ENCODE peak calls at places on chromosomes 7 and 10, in nine cellular contexts. One of them, this sample, is unnamed.

GRCh38 chr10:13787015-13787421 is 200.3 kb downstream of the PRPF18 start:
- DNase-seq in endothelial cell of umbilical vein: peak
- DNase-seq in breast epithelium: no peak
- DNase-seq in GM23338: no peak
- DNase-seq in HL-60: no peak
- DNase-seq in upper lobe of left lung: no peak
- DNase-seq in spleen: peak
- DNase-seq in sigmoid colon: no peak
- DNase-seq in Panc1: no peak
- DNase-seq in this sample: no peak

GRCh38 chr10:107616463-107617131 is 452.1 kb upstream of the SORCS1 start:
- DNase-seq in Panc1: no peak
- DNase-seq in breast epithelium: no peak
- DNase-seq in spleen: no peak
- DNase-seq in sigmoid colon: no peak
- DNase-seq in endothelial cell of umbilical vein: no peak
- DNase-seq in upper lobe of left lung: no peak
- DNase-seq in GM23338: no peak
- DNase-seq in HL-60: peak
- DNase-seq in this sample: no peak

GRCh38 chr10:14654821-14655382 is 119.8 kb downstream of the FAM107B start:
- DNase-seq in Panc1: no peak
- DNase-seq in spleen: no peak
- DNase-seq in HL-60: no peak
- DNase-seq in upper lobe of left lung: no peak
- DNase-seq in sigmoid colon: no peak
- DNase-seq in endothelial cell of umbilical vein: no peak
- DNase-seq in GM23338: no peak
- DNase-seq in breast epithelium: no peak
- DNase-seq in this sample: no peak

GRCh38 chr7:127731431-127732080 is 79.6 kb downstream of the SND1 start:
- DNase-seq in HL-60: no peak
- DNase-seq in spleen: no peak
- DNase-seq in Panc1: no peak
- DNase-seq in breast epithelium: no peak
- DNase-seq in endothelial cell of umbilical vein: no peak
- DNase-seq in sigmoid colon: no peak
- DNase-seq in GM23338: no peak
- DNase-seq in upper lobe of left lung: no peak
- DNase-seq in this sample: no peak

GRCh38 chr7:133858311-133858710 is 268.8 kb upstream of the LRGUK start:
- DNase-seq in Panc1: no peak
- DNase-seq in endothelial cell of umbilical vein: no peak
- DNase-seq in upper lobe of left lung: no peak
- DNase-seq in breast epithelium: no peak
- DNase-seq in GM23338: no peak
- DNase-seq in spleen: no peak
- DNase-seq in sigmoid colon: no peak
- DNase-seq in HL-60: no peak
- DNase-seq in this sample: no peak

GRCh38 chr10:55203319-55203718 is 402.3 kb upstream of the PCDH15 start:
- DNase-seq in Panc1: no peak
- DNase-seq in sigmoid colon: no peak
- DNase-seq in GM23338: no peak
- DNase-seq in upper lobe of left lung: no peak
- DNase-seq in spleen: no peak
- DNase-seq in breast epithelium: no peak
- DNase-seq in HL-60: no peak
- DNase-seq in endothelial cell of umbilical vein: no peak
- DNase-seq in this sample: no peak

GRCh38 chr7:157502701-157503111 is 165.9 kb downstream of the DNAJB6 start:
- DNase-seq in upper lobe of left lung: peak
- DNase-seq in GM23338: no peak
- DNase-seq in HL-60: peak
- DNase-seq in spleen: peak
- DNase-seq in Panc1: no peak
- DNase-seq in sigmoid colon: peak
- DNase-seq in breast epithelium: no peak
- DNase-seq in endothelial cell of umbilical vein: peak
- DNase-seq in this sample: peak

GRCh38 chr10:103736763-103737162 is 118.6 kb downstream of the SH3PXD2A start:
- DNase-seq in Panc1: no peak
- DNase-seq in HL-60: no peak
- DNase-seq in endothelial cell of umbilical vein: peak
- DNase-seq in spleen: no peak
- DNase-seq in sigmoid colon: no peak
- DNase-seq in breast epithelium: no peak
- DNase-seq in GM23338: peak
- DNase-seq in upper lobe of left lung: no peak
- DNase-seq in this sample: no peak

GRCh38 chr7:141562543-141562942 is 11.3 kb downstream of the AGK start:
- DNase-seq in Panc1: no peak
- DNase-seq in sigmoid colon: no peak
- DNase-seq in spleen: no peak
- DNase-seq in endothelial cell of umbilical vein: no peak
- DNase-seq in GM23338: no peak
- DNase-seq in breast epithelium: no peak
- DNase-seq in upper lobe of left lung: no peak
- DNase-seq in HL-60: no peak
- DNase-seq in this sample: no peak

GRCh38 chr10:86191166-86191565 is 175.4 kb downstream of the GRID1 start:
- DNase-seq in breast epithelium: no peak
- DNase-seq in endothelial cell of umbilical vein: no peak
- DNase-seq in upper lobe of left lung: no peak
- DNase-seq in HL-60: no peak
- DNase-seq in Panc1: no peak
- DNase-seq in sigmoid colon: no peak
- DNase-seq in GM23338: no peak
- DNase-seq in spleen: peak
- DNase-seq in this sample: no peak

GRCh38 chr10:22764639-22765038 is 50.3 kb upstream of the PIP4K2A start:
- DNase-seq in sigmoid colon: no peak
- DNase-seq in spleen: no peak
- DNase-seq in upper lobe of left lung: no peak
- DNase-seq in HL-60: no peak
- DNase-seq in endothelial cell of umbilical vein: no peak
- DNase-seq in GM23338: no peak
- DNase-seq in breast epithelium: no peak
- DNase-seq in Panc1: no peak
- DNase-seq in this sample: no peak

GRCh38 chr10:100747826-100748231 is 2.4 kb downstream of the PAX2 start:
- DNase-seq in HL-60: no peak
- DNase-seq in spleen: no peak
- DNase-seq in GM23338: peak
- DNase-seq in breast epithelium: no peak
- DNase-seq in endothelial cell of umbilical vein: no peak
- DNase-seq in Panc1: no peak
- DNase-seq in sigmoid colon: no peak
- DNase-seq in upper lobe of left lung: no peak
- DNase-seq in this sample: no peak

GRCh38 chr10:75211007-75211735 is 575 bp downstream of the VDAC2 start:
- DNase-seq in GM23338: peak
- DNase-seq in sigmoid colon: peak
- DNase-seq in upper lobe of left lung: peak
- DNase-seq in breast epithelium: no peak
- DNase-seq in spleen: no peak
- DNase-seq in Panc1: no peak
- DNase-seq in endothelial cell of umbilical vein: peak
- DNase-seq in HL-60: no peak
- DNase-seq in this sample: peak

GRCh38 chr7:3879337-3880054 is 578.4 kb downstream of the SDK1 start:
- DNase-seq in spleen: no peak
- DNase-seq in Panc1: no peak
- DNase-seq in GM23338: no peak
- DNase-seq in breast epithelium: no peak
- DNase-seq in sigmoid colon: no peak
- DNase-seq in endothelial cell of umbilical vein: no peak
- DNase-seq in upper lobe of left lung: no peak
- DNase-seq in HL-60: no peak
- DNase-seq in this sample: no peak

GRCh38 chr7:34875481-34875880 is 161.8 kb downstream of the DPY19L1 start:
- DNase-seq in upper lobe of left lung: no peak
- DNase-seq in Panc1: no peak
- DNase-seq in HL-60: no peak
- DNase-seq in sigmoid colon: no peak
- DNase-seq in GM23338: no peak
- DNase-seq in spleen: no peak
- DNase-seq in endothelial cell of umbilical vein: no peak
- DNase-seq in breast epithelium: no peak
- DNase-seq in this sample: no peak

GRCh38 chr7:84196007-84196551 is 1.5 kb upstream of the SEMA3A start:
- DNase-seq in HL-60: no peak
- DNase-seq in sigmoid colon: no peak
- DNase-seq in endothelial cell of umbilical vein: no peak
- DNase-seq in Panc1: no peak
- DNase-seq in breast epithelium: no peak
- DNase-seq in upper lobe of left lung: no peak
- DNase-seq in GM23338: peak
- DNase-seq in spleen: no peak
- DNase-seq in this sample: no peak

GRCh38 chr7:11760372-11760771 is 71.6 kb downstream of the THSD7A start:
- DNase-seq in GM23338: no peak
- DNase-seq in breast epithelium: no peak
- DNase-seq in sigmoid colon: no peak
- DNase-seq in upper lobe of left lung: peak
- DNase-seq in HL-60: no peak
- DNase-seq in endothelial cell of umbilical vein: no peak
- DNase-seq in spleen: no peak
- DNase-seq in Panc1: no peak
- DNase-seq in this sample: no peak
- TF ChIP-seq POLR2AphosphoS5 in GM23338: no peak
- TF ChIP-seq POLR2AphosphoS5 in breast epithelium: no peak
- TF ChIP-seq POLR2AphosphoS5 in sigmoid colon: no peak
- TF ChIP-seq POLR2AphosphoS5 in upper lobe of left lung: no peak
- TF ChIP-seq POLR2AphosphoS5 in HL-60: no peak
- TF ChIP-seq POLR2AphosphoS5 in endothelial cell of umbilical vein: no peak
- TF ChIP-seq POLR2AphosphoS5 in spleen: no peak
- TF ChIP-seq POLR2AphosphoS5 in Panc1: no peak
- TF ChIP-seq POLR2AphosphoS5 in this sample: no peak

GRCh38 chr7:106217089-106217542 is 67.7 kb downstream of the NAMPT start:
- DNase-seq in endothelial cell of umbilical vein: peak
- DNase-seq in breast epithelium: no peak
- DNase-seq in upper lobe of left lung: peak
- DNase-seq in Panc1: peak
- DNase-seq in GM23338: peak
- DNase-seq in HL-60: no peak
- DNase-seq in sigmoid colon: peak
- DNase-seq in spleen: peak
- DNase-seq in this sample: peak
- TF ChIP-seq POLR2AphosphoS5 in endothelial cell of umbilical vein: peak
- TF ChIP-seq POLR2AphosphoS5 in breast epithelium: peak
- TF ChIP-seq POLR2AphosphoS5 in upper lobe of left lung: peak
- TF ChIP-seq POLR2AphosphoS5 in Panc1: no peak
- TF ChIP-seq POLR2AphosphoS5 in GM23338: no peak
- TF ChIP-seq POLR2AphosphoS5 in HL-60: no peak
- TF ChIP-seq POLR2AphosphoS5 in sigmoid colon: peak
- TF ChIP-seq POLR2AphosphoS5 in spleen: peak
- TF ChIP-seq POLR2AphosphoS5 in this sample: peak

GRCh38 chr10:5458949-5459747 is 40.2 kb downstream of the CALML5 start:
- DNase-seq in sigmoid colon: no peak
- DNase-seq in HL-60: no peak
- DNase-seq in breast epithelium: no peak
- DNase-seq in Panc1: no peak
- DNase-seq in GM23338: no peak
- DNase-seq in endothelial cell of umbilical vein: no peak
- DNase-seq in spleen: no peak
- DNase-seq in upper lobe of left lung: no peak
- DNase-seq in this sample: no peak

GRCh38 chr10:5461914-5462840 is 37.2 kb downstream of the CALML5 start:
- DNase-seq in upper lobe of left lung: no peak
- DNase-seq in breast epithelium: no peak
- DNase-seq in sigmoid colon: no peak
- DNase-seq in spleen: no peak
- DNase-seq in endothelial cell of umbilical vein: peak
- DNase-seq in GM23338: peak
- DNase-seq in Panc1: no peak
- DNase-seq in HL-60: no peak
- DNase-seq in this sample: no peak

GRCh38 chr10:5458425-5458824 is 40.9 kb downstream of the CALML5 start:
- DNase-seq in GM23338: no peak
- DNase-seq in spleen: no peak
- DNase-seq in breast epithelium: no peak
- DNase-seq in upper lobe of left lung: no peak
- DNase-seq in HL-60: no peak
- DNase-seq in sigmoid colon: no peak
- DNase-seq in Panc1: no peak
- DNase-seq in endothelial cell of umbilical vein: no peak
- DNase-seq in this sample: no peak

GRCh38 chr10:5461201-5461585 is 38.2 kb downstream of the CALML5 start:
- DNase-seq in Panc1: no peak
- DNase-seq in breast epithelium: no peak
- DNase-seq in upper lobe of left lung: no peak
- DNase-seq in endothelial cell of umbilical vein: no peak
- DNase-seq in spleen: no peak
- DNase-seq in sigmoid colon: no peak
- DNase-seq in GM23338: no peak
- DNase-seq in HL-60: no peak
- DNase-seq in this sample: no peak

GRCh38 chr10:5460468-5461200 is 38.7 kb downstream of the CALML5 start:
- DNase-seq in endothelial cell of umbilical vein: no peak
- DNase-seq in GM23338: no peak
- DNase-seq in breast epithelium: no peak
- DNase-seq in spleen: no peak
- DNase-seq in HL-60: no peak
- DNase-seq in Panc1: no peak
- DNase-seq in sigmoid colon: no peak
- DNase-seq in upper lobe of left lung: no peak
- DNase-seq in this sample: no peak
- TF ChIP-seq POLR2AphosphoS5 in endothelial cell of umbilical vein: no peak
- TF ChIP-seq POLR2AphosphoS5 in GM23338: no peak
- TF ChIP-seq POLR2AphosphoS5 in breast epithelium: no peak
- TF ChIP-seq POLR2AphosphoS5 in spleen: no peak
- TF ChIP-seq POLR2AphosphoS5 in HL-60: no peak
- TF ChIP-seq POLR2AphosphoS5 in Panc1: no peak
- TF ChIP-seq POLR2AphosphoS5 in sigmoid colon: no peak
- TF ChIP-seq POLR2AphosphoS5 in upper lobe of left lung: no peak
- TF ChIP-seq POLR2AphosphoS5 in this sample: no peak

GRCh38 chr10:128602183-128602582 is 476.0 kb upstream of the MKI67 start:
- DNase-seq in GM23338: no peak
- DNase-seq in endothelial cell of umbilical vein: no peak
- DNase-seq in sigmoid colon: no peak
- DNase-seq in Panc1: no peak
- DNase-seq in spleen: no peak
- DNase-seq in breast epithelium: no peak
- DNase-seq in upper lobe of left lung: no peak
- DNase-seq in HL-60: no peak
- DNase-seq in this sample: no peak
- TF ChIP-seq POLR2AphosphoS5 in GM23338: no peak
- TF ChIP-seq POLR2AphosphoS5 in endothelial cell of umbilical vein: no peak
- TF ChIP-seq POLR2AphosphoS5 in sigmoid colon: no peak
- TF ChIP-seq POLR2AphosphoS5 in Panc1: no peak
- TF ChIP-seq POLR2AphosphoS5 in spleen: no peak
- TF ChIP-seq POLR2AphosphoS5 in breast epithelium: no peak
- TF ChIP-seq POLR2AphosphoS5 in upper lobe of left lung: no peak
- TF ChIP-seq POLR2AphosphoS5 in HL-60: no peak
- TF ChIP-seq POLR2AphosphoS5 in this sample: no peak

This sample was measured in stomach.